ENCODE peak calls at places on chromosome 2, in five cellular contexts. One of them, this sample, is unnamed.

GRCh38 chr2:218046234-218046633 is 22.8 kb upstream of the RUFY4 start:
- DNase-seq in transverse colon: no peak
- DNase-seq in left lung: no peak
- DNase-seq in cardiac muscle cell: no peak
- DNase-seq in colonic mucosa: no peak
- DNase-seq in this sample: no peak

GRCh38 chr2:15666776-15667578 is 75.3 kb downstream of the DDX1 start:
- DNase-seq in cardiac muscle cell: no peak
- DNase-seq in left lung: no peak
- DNase-seq in transverse colon: no peak
- DNase-seq in colonic mucosa: no peak
- DNase-seq in this sample: no peak

GRCh38 chr2:184835081-184835728 is 236.9 kb downstream of the ZNF804A start:
- DNase-seq in transverse colon: no peak
- DNase-seq in left lung: no peak
- DNase-seq in colonic mucosa: no peak
- DNase-seq in cardiac muscle cell: peak; percentile 1
- DNase-seq in this sample: no peak

GRCh38 chr2:161076936-161077335 is 83.3 kb upstream of the TANK start:
- DNase-seq in left lung: peak; percentile 38
- DNase-seq in cardiac muscle cell: no peak
- DNase-seq in colonic mucosa: no peak
- DNase-seq in transverse colon: no peak
- DNase-seq in this sample: no peak

GRCh38 chr2:235516257-235516656 is 22.4 kb downstream of the AGAP1 start:
- DNase-seq in colonic mucosa: no peak
- DNase-seq in transverse colon: no peak
- DNase-seq in cardiac muscle cell: no peak
- DNase-seq in left lung: no peak
- DNase-seq in this sample: no peak

GRCh38 chr2:177547772-177548171 is 155.2 kb downstream of the AGPS start:
- DNase-seq in colonic mucosa: no peak
- DNase-seq in left lung: no peak
- DNase-seq in transverse colon: no peak
- DNase-seq in cardiac muscle cell: no peak
- DNase-seq in this sample: no peak

GRCh38 chr2:165791811-165792454 is 2.1 kb downstream of the GALNT3 start:
- DNase-seq in transverse colon: no peak
- DNase-seq in left lung: no peak
- DNase-seq in colonic mucosa: no peak
- DNase-seq in cardiac muscle cell: no peak
- DNase-seq in this sample: no peak

GRCh38 chr2:48707466-48707865 is 48.1 kb downstream of the LHCGR start:
- DNase-seq in left lung: no peak
- DNase-seq in colonic mucosa: peak; percentile 70
- DNase-seq in cardiac muscle cell: no peak
- DNase-seq in transverse colon: peak; percentile 58
- DNase-seq in this sample: no peak

GRCh38 chr2:143158098-143158497 is 28.9 kb downstream of the ARHGAP15 start:
- DNase-seq in transverse colon: no peak
- DNase-seq in colonic mucosa: no peak
- DNase-seq in left lung: no peak
- DNase-seq in cardiac muscle cell: no peak
- DNase-seq in this sample: no peak

GRCh38 chr2:224837558-224837957 is 121.4 kb upstream of the CCDC195 start:
- DNase-seq in colonic mucosa: no peak
- DNase-seq in left lung: no peak
- DNase-seq in cardiac muscle cell: peak; percentile 88
- DNase-seq in transverse colon: no peak
- DNase-seq in this sample: no peak

GRCh38 chr2:128468186-128468585 is 149.5 kb upstream of the HS6ST1 start:
- DNase-seq in cardiac muscle cell: no peak
- DNase-seq in colonic mucosa: peak; percentile 7
- DNase-seq in transverse colon: no peak
- DNase-seq in left lung: no peak
- DNase-seq in this sample: no peak

GRCh38 chr2:238140721-238141540 is 2.5 kb downstream of the KLHL30 start:
- DNase-seq in cardiac muscle cell: no peak
- DNase-seq in colonic mucosa: no peak
- DNase-seq in left lung: peak; percentile 72
- DNase-seq in transverse colon: no peak
- DNase-seq in this sample: no peak
- H3K27ac ChIP-seq in cardiac muscle cell: no peak overlapping the region
- H3K27ac ChIP-seq in colonic mucosa: no peak overlapping the region
- H3K27ac ChIP-seq in left lung: no peak overlapping the region
- H3K27ac ChIP-seq in transverse colon: no peak overlapping the region
- H3K27ac ChIP-seq in this sample: no peak overlapping the region

GRCh38 chr2:10476723-10477442 is 28.8 kb upstream of the ODC1 start:
- DNase-seq in transverse colon: no peak
- DNase-seq in left lung: peak; percentile 17
- DNase-seq in cardiac muscle cell: no peak
- DNase-seq in colonic mucosa: no peak
- DNase-seq in this sample: no peak
- H3K27ac ChIP-seq in transverse colon: no peak overlapping the region
- H3K27ac ChIP-seq in left lung: no peak overlapping the region
- H3K27ac ChIP-seq in cardiac muscle cell: no peak overlapping the region
- H3K27ac ChIP-seq in colonic mucosa: no peak overlapping the region
- H3K27ac ChIP-seq in this sample: no peak overlapping the region

GRCh38 chr2:33133436-33133835 is 186.7 kb downstream of the LTBP1 start:
- DNase-seq in left lung: no peak
- DNase-seq in transverse colon: no peak
- DNase-seq in colonic mucosa: no peak
- DNase-seq in cardiac muscle cell: peak; percentile 64
- DNase-seq in this sample: no peak
- H3K27ac ChIP-seq in left lung: peak overlapping the region; percentile 48
- H3K27ac ChIP-seq in transverse colon: peak overlapping the region; percentile 68
- H3K27ac ChIP-seq in colonic mucosa: no peak overlapping the region
- H3K27ac ChIP-seq in cardiac muscle cell: peak overlapping the region; percentile 76
- H3K27ac ChIP-seq in this sample: no peak overlapping the region

GRCh38 chr2:74464406-74464805 is 776 bp downstream of the MOGS start:
- DNase-seq in transverse colon: no peak
- DNase-seq in left lung: no peak
- DNase-seq in cardiac muscle cell: no peak
- DNase-seq in colonic mucosa: no peak
- DNase-seq in this sample: no peak
- H3K27ac ChIP-seq in transverse colon: peak overlapping the region; percentile 82
- H3K27ac ChIP-seq in left lung: peak overlapping the region; percentile 91
- H3K27ac ChIP-seq in cardiac muscle cell: peak overlapping the region; percentile 41
- H3K27ac ChIP-seq in colonic mucosa: peak overlapping the region; percentile 76
- H3K27ac ChIP-seq in this sample: peak overlapping the region; percentile 69